ENCODE peak calls at places on chromosomes 5 and 9, in seven cellular contexts. L is substantia nigra; T is stimulated activated naive CD8-positive, alpha-beta T cell treated with anti-CD3 and anti-CD28 coated beads, Interleukin-15, amount 100 ng/mL, for 72 hours; W is ascending aorta; E is neural progenitor cell; N is T-helper 17 cell; B is putamen. G is an unnamed sample.
A peak's percentile ranks its signal among the peaks of the same experiment; 100 is the strongest.

GRCh38 chr5:179550511-179551342 is at the start of gene RUFY1:
- DNase-seq in L (peak; percentile 90), T (peak; percentile 83), W (peak; percentile 85), E (peak; percentile 84), N (peak; percentile 70), B (peak; percentile 81), G (peak; percentile 70)

GRCh38 chr9:96567203-96567700 is 52.4 kb downstream of the CDC14B start:
- DNase-seq in L (no peak), T (no peak), W (no peak), E (no peak), N (no peak), B (no peak), G (no peak)

GRCh38 chr5:6435356-6435755 is 13.3 kb upstream of the UBE2QL1 start:
- DNase-seq in L (no peak), T (no peak), W (no peak), E (peak; percentile 53), N (no peak), B (no peak), G (no peak)

GRCh38 chr5:75672616-75673015 is 44.6 kb downstream of the POC5 start:
- DNase-seq in L (no peak), T (no peak), W (no peak), E (no peak), N (no peak), B (no peak), G (no peak)

GRCh38 chr9:5846501-5846921 is 13.6 kb upstream of the ERMP1 start:
- DNase-seq in L (no peak), T (no peak), W (no peak), E (no peak), N (no peak), B (no peak), G (no peak)

GRCh38 chr5:181092428-181092827 is 38.5 kb downstream of the OR2V1 start:
- DNase-seq in L (no peak), T (no peak), W (no peak), E (no peak), N (no peak), B (no peak), G (no peak)

GRCh38 chr9:114409842-114410241 is 22.1 kb upstream of the AKNA start:
- DNase-seq in L (no peak), T (no peak), W (no peak), E (no peak), N (no peak), B (no peak), G (no peak)

GRCh38 chr5:125083932-125084331 is 337.5 kb upstream of the ZNF608 start:
- DNase-seq in L (no peak), T (no peak), W (no peak), E (no peak), N (no peak), B (no peak), G (no peak)

GRCh38 chr5:60287174-60287771 is 393.7 kb upstream of the PDE4D start:
- DNase-seq in L (peak; percentile 42), T (peak; percentile 11), W (no peak), E (peak; percentile 91), N (no peak), B (peak; percentile 8), G (no peak)

GRCh38 chr5:167305591-167306213 is 985.7 kb upstream of the WWC1 start:
- DNase-seq in L (no peak), T (no peak), W (no peak), E (no peak), N (no peak), B (no peak), G (no peak)

GRCh38 chr9:113152699-113153098 is 1.9 kb downstream of the SLC31A2 start:
- DNase-seq in L (no peak), T (no peak), W (no peak), E (no peak), N (no peak), B (no peak), G (no peak)

GRCh38 chr5:343461-344401 is 22.2 kb downstream of the AHRR start:
- DNase-seq in L (no peak), T (peak; percentile 57), W (no peak), E (peak; percentile 71), N (no peak), B (no peak), G (no peak)

GRCh38 chr9:125536184-125537152 is 170.5 kb downstream of the MAPKAP1 start:
- DNase-seq in L (no peak), T (no peak), W (no peak), E (no peak), N (no peak), B (no peak), G (no peak)

GRCh38 chr5:128378636-128379035 is 159.4 kb downstream of the FBN2 start:
- DNase-seq in L (no peak), T (no peak), W (no peak), E (no peak), N (no peak), B (no peak), G (no peak)

GRCh38 chr5:22916393-22916792 is 63.2 kb upstream of the CDH12 start:
- DNase-seq in L (no peak), T (no peak), W (no peak), E (no peak), N (no peak), B (no peak), G (no peak)

GRCh38 chr5:65707663-65708062 is 14.2 kb downstream of the SGTB start:
- DNase-seq in L (no peak), T (no peak), W (no peak), E (no peak), N (no peak), B (no peak), G (no peak)

GRCh38 chr9:117094493-117094892 is 320.4 kb downstream of the ASTN2 start:
- DNase-seq in L (no peak), T (no peak), W (no peak), E (no peak), N (no peak), B (no peak), G (no peak)

GRCh38 chr9:92208693-92209524 is 84.6 kb downstream of the IARS1 start:
- DNase-seq in L (no peak), T (no peak), W (no peak), E (no peak), N (no peak), B (no peak), G (no peak)

GRCh38 chr9:90165281-90165680 is 477.3 kb downstream of the DIRAS2 start:
- DNase-seq in L (no peak), T (no peak), W (no peak), E (no peak), N (no peak), B (no peak), G (no peak)

GRCh38 chr9:84808416-84808815 is 138.9 kb downstream of the NTRK2 start:
- DNase-seq in L (no peak), T (no peak), W (no peak), E (no peak), N (no peak), B (no peak), G (no peak)

GRCh38 chr5:180353963-180354574 is 933 bp upstream of the GFPT2 start:
- DNase-seq in L (no peak), T (no peak), W (no peak), E (no peak), N (no peak), B (no peak), G (no peak)

GRCh38 chr5:40842351-40842750 is 1.2 kb downstream of the CARD6 start:
- DNase-seq in L (no peak), T (no peak), W (no peak), E (no peak), N (no peak), B (no peak), G (no peak)

GRCh38 chr9:83508072-83508471 is 30.1 kb downstream of the FRMD3 start:
- DNase-seq in L (no peak), T (peak; percentile 13), W (no peak), E (no peak), N (no peak), B (no peak), G (no peak)

GRCh38 chr9:96222132-96222531 is 79.8 kb downstream of the HSD17B3 start:
- DNase-seq in L (no peak), T (no peak), W (no peak), E (peak; percentile 26), N (no peak), B (no peak), G (no peak)

GRCh38 chr9:98708933-98709911 is at the start of gene GABBR2:
- DNase-seq in L (no peak), T (no peak), W (no peak), E (peak; percentile 74), N (no peak), B (peak; percentile 8), G (no peak)

GRCh38 chr5:142316681-142317080 is 8.1 kb downstream of the SPRY4 start:
- DNase-seq in L (no peak), T (no peak), W (no peak), E (no peak), N (no peak), B (no peak), G (no peak)

GRCh38 chr9:106980551-106981101 is 117.7 kb downstream of the ZNF462 start:
- DNase-seq in L (no peak), T (no peak), W (no peak), E (no peak), N (no peak), B (no peak), G (no peak)

GRCh38 chr5:157057459-157058370 is 1.2 kb downstream of the HAVCR1 start:
- DNase-seq in L (no peak), T (no peak), W (no peak), E (no peak), N (no peak), B (no peak), G (no peak)

GRCh38 chr9:108599571-108599970 is 256.2 kb downstream of the ACTL7B start:
- DNase-seq in L (no peak), T (no peak), W (no peak), E (no peak), N (no peak), B (no peak), G (no peak)

G was measured in activated gamma-delta T cell treated with anti-CD3 and anti-CD28 coated beads, Interleukin-2, amount 50 U/mL, for 16 hours.